ENCODE peak calls at places on chromosomes 11 and 22, in eight cellular contexts. E, F, C, X, S, V, L and I are unnamed samples.

GRCh38 chr11:103927535-103927934 is 108.9 kb upstream of the DDI1 start:
- DNase-seq in V (no peak), E (no peak), F (peak), S (no peak), C (peak), L (no peak), X (peak), I (no peak)

GRCh38 chr22:27677895-27678458 is 123.6 kb downstream of the MN1 start:
- DNase-seq in L (no peak), X (no peak), S (no peak), V (no peak), E (no peak), F (no peak), C (peak), I (no peak)

GRCh38 chr22:41768420-41768819 is 32.1 kb upstream of the CCDC134 start:
- DNase-seq in F (no peak), S (no peak), X (no peak), V (no peak), L (no peak), C (no peak), E (no peak), I (no peak)

GRCh38 chr11:34531663-34532062 is 18.1 kb upstream of the ELF5 start:
- DNase-seq in X (no peak), F (no peak), E (no peak), V (no peak), S (no peak), L (no peak), C (no peak), I (no peak)

GRCh38 chr11:5307256-5308019 is 5.7 kb upstream of the OR51B4 start:
- DNase-seq in C (no peak), E (no peak), V (no peak), F (no peak), X (no peak), L (no peak), S (no peak), I (no peak)

GRCh38 chr22:33726294-33726711 is 194.0 kb downstream of the LARGE1 start:
- DNase-seq in V (no peak), S (no peak), E (no peak), X (no peak), L (peak), F (no peak), C (peak), I (no peak)

GRCh38 chr22:41563051-41563711 is 2.4 kb downstream of the CSDC2 start:
- DNase-seq in F (no peak), E (no peak), X (no peak), S (no peak), C (peak), V (no peak), L (peak), I (no peak)

GRCh38 chr11:64255135-64256128 is 4.1 kb downstream of the PLCB3 start:
- DNase-seq in C (no peak), L (no peak), X (no peak), E (no peak), F (no peak), S (no peak), V (no peak), I (no peak)